ENCODE peak calls at places on chromosome 22, in eight cellular contexts. R, D, N, W, O, Q, G and M are unnamed samples.

GRCh38 chr22:50276143-50276542 is 6.0 kb upstream of the MAPK11 start:
- DNase-seq in R (no peak), D (peak), N (peak), W (peak), O (peak), Q (peak), G (no peak), M (peak)

GRCh38 chr22:45504703-45505341 is 2.1 kb downstream of the FBLN1 start:
- DNase-seq in R (peak), D (no peak), N (peak), W (no peak), O (no peak), Q (peak), G (peak), M (peak)

GRCh38 chr22:50683086-50683993 is 10.7 kb downstream of the SHANK3 start:
- DNase-seq in R (no peak), D (no peak), N (no peak), W (peak), O (no peak), Q (no peak), G (no peak), M (no peak)

GRCh38 chr22:19912236-19912999 is 29.2 kb upstream of the COMT start:
- DNase-seq in R (peak), D (no peak), N (no peak), W (peak), O (no peak), Q (no peak), G (peak), M (no peak)

GRCh38 chr22:48827228-48827810 is 1000.4 kb downstream of the BRD1 start:
- DNase-seq in R (peak), D (no peak), N (no peak), W (no peak), O (no peak), Q (peak), G (peak), M (no peak)

GRCh38 chr22:25566812-25567211 is 2.3 kb downstream of the GRK3 start:
- DNase-seq in R (no peak), D (no peak), N (no peak), W (no peak), O (no peak), Q (no peak), G (no peak), M (no peak)

GRCh38 chr22:21762712-21763581 is 27.4 kb upstream of the YPEL1 start:
- DNase-seq in R (no peak), D (no peak), N (no peak), W (no peak), O (no peak), Q (no peak), G (no peak), M (no peak)

GRCh38 chr22:50507421-50507990 is at the start of gene LMF2:
- DNase-seq in R (peak), D (peak), N (no peak), W (peak), O (peak), Q (peak), G (peak), M (peak)

GRCh38 chr22:32996702-32997101 is 61.5 kb downstream of the SYN3 start:
- DNase-seq in R (peak), D (peak), N (peak), W (no peak), O (no peak), Q (peak), G (no peak), M (peak)

GRCh38 chr22:19197997-19198865 is 19.7 kb upstream of the SLC25A1 start:
- DNase-seq in R (no peak), D (no peak), N (no peak), W (no peak), O (no peak), Q (no peak), G (no peak), M (no peak)

GRCh38 chr22:32775957-32776356 is 25.5 kb upstream of the TIMP3 start:
- DNase-seq in R (no peak), D (no peak), N (no peak), W (no peak), O (peak), Q (no peak), G (no peak), M (peak)

GRCh38 chr22:49566693-49567092 is 261.0 kb downstream of the BRD1 start:
- DNase-seq in R (no peak), D (no peak), N (no peak), W (no peak), O (no peak), Q (peak), G (no peak), M (no peak)

GRCh38 chr22:44597616-44598015 is 99.6 kb upstream of the RTL6 start:
- DNase-seq in R (no peak), D (no peak), N (no peak), W (no peak), O (peak), Q (no peak), G (no peak), M (no peak)

GRCh38 chr22:48889209-48889830 is 938.4 kb downstream of the BRD1 start:
- DNase-seq in R (no peak), D (no peak), N (no peak), W (no peak), O (no peak), Q (peak), G (peak), M (no peak)

GRCh38 chr22:22397875-22398524 is 110.5 kb downstream of the ZNF280B start:
- DNase-seq in R (no peak), D (no peak), N (no peak), W (no peak), O (no peak), Q (no peak), G (no peak), M (no peak)

GRCh38 chr22:39478461-39478860 is 21.6 kb downstream of the MGAT3 start:
- DNase-seq in R (no peak), D (no peak), N (no peak), W (peak), O (no peak), Q (peak), G (peak), M (no peak)

GRCh38 chr22:31346255-31346732 is at the start of gene PATZ1:
- DNase-seq in R (no peak), D (peak), N (peak), W (peak), O (peak), Q (peak), G (peak), M (peak)

GRCh38 chr22:38952382-38952993 is 4.9 kb upstream of the APOBEC3A start:
- DNase-seq in R (no peak), D (no peak), N (no peak), W (no peak), O (no peak), Q (peak), G (no peak), M (no peak)

GRCh38 chr22:45082795-45083194 is 73.0 kb upstream of the PHF21B start:
- DNase-seq in R (no peak), D (no peak), N (peak), W (no peak), O (peak), Q (no peak), G (no peak), M (no peak)

GRCh38 chr22:43948836-43949235 is 6.4 kb upstream of the SAMM50 start:
- DNase-seq in R (no peak), D (no peak), N (no peak), W (no peak), O (no peak), Q (no peak), G (no peak), M (no peak)

GRCh38 chr22:39382410-39382809 is 17.2 kb upstream of the TAB1 start:
- DNase-seq in R (no peak), D (no peak), N (no peak), W (no peak), O (no peak), Q (no peak), G (peak), M (no peak)

GRCh38 chr22:20799449-20799848 is 25.5 kb downstream of the SERPIND1 start:
- DNase-seq in R (peak), D (no peak), N (no peak), W (no peak), O (peak), Q (no peak), G (no peak), M (no peak)

GRCh38 chr22:25494774-25495173 is 69.7 kb upstream of the GRK3 start:
- DNase-seq in R (no peak), D (no peak), N (no peak), W (no peak), O (no peak), Q (no peak), G (no peak), M (no peak)

GRCh38 chr22:42560381-42560780 is 6.6 kb downstream of the SERHL2 start:
- DNase-seq in R (no peak), D (no peak), N (no peak), W (no peak), O (no peak), Q (no peak), G (no peak), M (no peak)

GRCh38 chr22:31345331-31346254 is 553 bp downstream of the PATZ1 start:
- DNase-seq in R (peak), D (peak), N (peak), W (peak), O (peak), Q (peak), G (peak), M (peak)

GRCh38 chr22:42692239-42693054 is 28.2 kb downstream of the A4GALT start:
- DNase-seq in R (no peak), D (no peak), N (no peak), W (no peak), O (no peak), Q (peak), G (no peak), M (no peak)

GRCh38 chr22:20422965-20423635 is 14.5 kb downstream of the SCARF2 start:
- DNase-seq in R (no peak), D (no peak), N (peak), W (peak), O (peak), Q (peak), G (peak), M (peak)

GRCh38 chr22:19639610-19640135 is 74.6 kb upstream of the SEPTIN5 start:
- DNase-seq in R (no peak), D (no peak), N (no peak), W (no peak), O (no peak), Q (no peak), G (no peak), M (no peak)

GRCh38 chr22:50260801-50261614 is 475 bp downstream of the MAPK12 start:
- DNase-seq in R (no peak), D (no peak), N (peak), W (peak), O (peak), Q (no peak), G (no peak), M (peak)

GRCh38 chr22:24744638-24745037 is 29.9 kb downstream of the PIWIL3 start:
- DNase-seq in R (no peak), D (no peak), N (no peak), W (no peak), O (no peak), Q (no peak), G (no peak), M (no peak)

GRCh38 chr22:22342697-22343602 is 98.4 kb downstream of the VPREB1 start:
- DNase-seq in R (peak), D (peak), N (peak), W (peak), O (peak), Q (peak), G (peak), M (peak)

GRCh38 chr22:33247758-33248157 is 189.6 kb upstream of the SYN3 start:
- DNase-seq in R (peak), D (no peak), N (peak), W (no peak), O (no peak), Q (no peak), G (no peak), M (no peak)

GRCh38 chr22:28826921-28827320 is 26.6 kb upstream of the XBP1 start:
- DNase-seq in R (no peak), D (no peak), N (no peak), W (no peak), O (no peak), Q (peak), G (no peak), M (no peak)

GRCh38 chr22:28820885-28821284 is 20.5 kb upstream of the XBP1 start:
- DNase-seq in R (no peak), D (no peak), N (no peak), W (no peak), O (no peak), Q (peak), G (no peak), M (no peak)

GRCh38 chr22:28821452-28821851 is 21.1 kb upstream of the XBP1 start:
- DNase-seq in R (no peak), D (no peak), N (no peak), W (no peak), O (no peak), Q (no peak), G (no peak), M (no peak)

GRCh38 chr22:28819253-28820096 is 19.1 kb upstream of the XBP1 start:
- DNase-seq in R (no peak), D (no peak), N (no peak), W (peak), O (no peak), Q (peak), G (peak), M (no peak)

GRCh38 chr22:28822930-28823481 is 22.6 kb upstream of the XBP1 start:
- DNase-seq in R (no peak), D (no peak), N (no peak), W (peak), O (no peak), Q (peak), G (no peak), M (no peak)
- H3K4me3 ChIP-seq in R (no peak), D (no peak), N (no peak), W (no peak), O (no peak), Q (no peak), G (no peak), M (no peak)

GRCh38 chr22:37325024-37325395 is 42.7 kb downstream of the CYTH4 start:
- DNase-seq in R (no peak), D (no peak), N (no peak), W (no peak), O (no peak), Q (no peak), G (peak), M (no peak)
- H3K4me3 ChIP-seq in R (peak), D (no peak), N (no peak), W (peak), O (no peak), Q (no peak), G (no peak), M (no peak)

GRCh38 chr22:37633082-37633692 is 6.3 kb upstream of the SH3BP1 start:
- DNase-seq in R (no peak), D (no peak), N (no peak), W (no peak), O (no peak), Q (no peak), G (no peak), M (no peak)
- H3K4me3 ChIP-seq in R (no peak), D (no peak), N (no peak), W (no peak), O (peak), Q (no peak), G (no peak), M (no peak)

GRCh38 chr22:36064358-36064757 is 35.7 kb upstream of the RBFOX2 start:
- DNase-seq in R (no peak), D (no peak), N (no peak), W (no peak), O (no peak), Q (no peak), G (no peak), M (no peak)

GRCh38 chr22:36065775-36066544 is 37.3 kb upstream of the RBFOX2 start:
- DNase-seq in R (peak), D (peak), N (peak), W (peak), O (peak), Q (peak), G (peak), M (peak)

GRCh38 chr22:36067237-36067558 is 38.6 kb upstream of the RBFOX2 start:
- DNase-seq in R (no peak), D (no peak), N (no peak), W (no peak), O (no peak), Q (no peak), G (no peak), M (no peak)

GRCh38 chr22:36068776-36069344 is 40.2 kb upstream of the RBFOX2 start:
- DNase-seq in R (peak), D (no peak), N (no peak), W (no peak), O (no peak), Q (no peak), G (no peak), M (no peak)

GRCh38 chr22:36065462-36065774 is 36.8 kb upstream of the RBFOX2 start:
- DNase-seq in R (no peak), D (no peak), N (no peak), W (no peak), O (no peak), Q (no peak), G (no peak), M (no peak)
- H3K4me3 ChIP-seq in R (peak), D (no peak), N (peak), W (peak), O (peak), Q (peak), G (peak), M (peak)

GRCh38 chr22:17775781-17776470 is 1.7 kb upstream of the BID start:
- DNase-seq in R (no peak), D (no peak), N (no peak), W (no peak), O (no peak), Q (peak), G (no peak), M (no peak)
- H3K4me3 ChIP-seq in R (no peak), D (no peak), N (no peak), W (no peak), O (no peak), Q (no peak), G (no peak), M (no peak)

GRCh38 chr22:46753761-46754109 is 8.7 kb upstream of the TBC1D22A start:
- DNase-seq in R (no peak), D (no peak), N (no peak), W (no peak), O (no peak), Q (no peak), G (peak), M (no peak)
- H3K4me3 ChIP-seq in R (no peak), D (no peak), N (no peak), W (no peak), O (no peak), Q (peak), G (no peak), M (no peak)

DNA sequence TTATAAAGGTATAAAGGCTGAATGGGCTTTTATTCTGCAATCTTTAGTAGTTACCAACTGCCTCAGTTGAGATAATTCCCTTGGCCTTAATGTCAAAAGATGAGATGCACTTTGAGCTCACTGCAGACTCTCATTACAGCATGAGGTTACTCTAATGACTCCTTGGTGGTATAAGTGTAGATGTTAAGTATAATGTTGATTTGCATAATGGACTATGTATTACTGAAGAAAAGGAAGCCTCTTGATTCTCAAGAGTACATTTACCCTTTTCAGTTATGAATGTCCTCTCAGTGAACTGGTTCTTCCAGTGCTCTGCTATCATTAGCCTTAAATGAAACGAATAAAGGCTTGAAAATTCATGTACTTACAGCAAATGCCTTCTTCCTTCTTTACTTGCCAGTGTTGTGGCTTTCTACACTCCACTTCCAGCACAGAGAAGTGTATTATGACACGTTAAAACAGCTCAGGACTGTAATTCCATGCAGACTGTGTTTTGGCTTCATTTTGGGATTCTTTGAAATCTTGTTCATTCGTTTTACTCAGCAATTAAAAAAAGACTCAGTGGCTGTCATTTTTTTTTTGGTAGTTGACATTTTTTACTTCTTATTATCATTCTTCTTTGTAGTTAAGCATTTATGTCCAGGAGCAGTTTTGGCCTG is 96.8 kb downstream of the MTMR3 start:
- DNase-seq in R (no peak), D (no peak), N (peak), W (no peak), O (no peak), Q (no peak), G (no peak), M (no peak)
- H3K4me3 ChIP-seq in R (no peak), D (no peak), N (no peak), W (no peak), O (no peak), Q (no peak), G (no peak), M (no peak)